ENCODE peak calls at places on chromosomes 3 and 15, in ten cellular contexts. B, X, I, V, L, G, J, A, O and P are unnamed samples.

GRCh38 chr3:55013145-55013544 is 85.3 kb upstream of the LRTM1 start:
- DNase-seq in O (no peak), A (no peak), V (no peak), J (no peak), B (peak), L (no peak), I (no peak), G (no peak), X (no peak), P (no peak)

GRCh38 chr3:14124223-14124614 is 451 bp downstream of the CHCHD4 start:
- DNase-seq in V (peak), L (peak), B (peak), G (peak), A (peak), J (peak), O (no peak), X (no peak), I (peak), P (peak)

GRCh38 chr3:32961189-32961715 is 9.8 kb downstream of the CCR4 start:
- DNase-seq in X (no peak), G (no peak), V (no peak), O (no peak), A (no peak), L (no peak), B (no peak), J (no peak), I (no peak), P (no peak)

GRCh38 chr15:31455499-31455898 is 128.9 kb downstream of the KLF13 start:
- DNase-seq in A (no peak), J (no peak), O (no peak), L (no peak), X (no peak), B (no peak), I (no peak), V (no peak), G (no peak), P (no peak)

GRCh38 chr15:92277776-92278175 is 115.9 kb upstream of the ST8SIA2 start:
- DNase-seq in O (no peak), I (no peak), J (no peak), X (peak), V (peak), B (peak), A (no peak), L (peak), G (no peak), P (no peak)

GRCh38 chr3:99357131-99357530 is 281.3 kb upstream of the COL8A1 start:
- DNase-seq in O (no peak), G (no peak), B (no peak), X (no peak), L (no peak), J (no peak), V (no peak), A (no peak), I (no peak), P (no peak)

GRCh38 chr3:129161860-129162271 is 1.0 kb upstream of the ISY1 start:
- DNase-seq in I (peak), A (no peak), O (peak), L (no peak), V (no peak), X (no peak), J (no peak), G (no peak), B (no peak), P (no peak)

GRCh38 chr15:66220587-66220986 is 33.0 kb downstream of the MEGF11 start:
- DNase-seq in O (no peak), X (no peak), A (no peak), L (no peak), B (no peak), I (no peak), G (no peak), V (no peak), J (no peak), P (no peak)

GRCh38 chr3:107660316-107660976 is 137.7 kb downstream of the BBX start:
- DNase-seq in V (no peak), X (peak), O (no peak), J (no peak), I (no peak), G (no peak), B (peak), A (no peak), L (no peak), P (no peak)

GRCh38 chr15:25136119-25136518 is 181.3 kb downstream of the SNRPN start:
- DNase-seq in G (peak), A (no peak), J (no peak), L (no peak), V (no peak), X (no peak), I (no peak), B (peak), O (no peak), P (no peak)

GRCh38 chr15:73239564-73240208 is 129.1 kb downstream of the HCN4 start:
- DNase-seq in X (no peak), B (no peak), O (no peak), I (no peak), V (no peak), L (no peak), A (no peak), J (no peak), G (peak), P (no peak)

GRCh38 chr3:52052831-52053306 is 3.5 kb downstream of the DUSP7 start:
- DNase-seq in A (peak), J (peak), I (peak), L (peak), B (peak), G (no peak), X (no peak), V (no peak), O (no peak), P (peak)

GRCh38 chr3:51706788-51707731 is at the start of gene GRM2:
- DNase-seq in L (peak), G (peak), V (peak), A (peak), J (peak), I (no peak), B (peak), O (no peak), X (no peak), P (peak)

GRCh38 chr3:172760406-172760805 is 9.9 kb downstream of the ECT2 start:
- DNase-seq in B (peak), O (no peak), X (no peak), L (no peak), I (no peak), A (no peak), J (no peak), V (no peak), G (no peak), P (no peak)

GRCh38 chr3:4994144-4994730 is 15.0 kb downstream of the BHLHE40 start:
- DNase-seq in A (no peak), B (peak), O (no peak), V (no peak), X (peak), I (no peak), J (no peak), L (no peak), G (no peak), P (no peak)

GRCh38 chr3:21747376-21747775 is 3.6 kb downstream of the ZNF385D start:
- DNase-seq in B (peak), O (no peak), G (no peak), V (peak), X (no peak), A (no peak), I (no peak), L (no peak), J (no peak), P (no peak)

DNA sequence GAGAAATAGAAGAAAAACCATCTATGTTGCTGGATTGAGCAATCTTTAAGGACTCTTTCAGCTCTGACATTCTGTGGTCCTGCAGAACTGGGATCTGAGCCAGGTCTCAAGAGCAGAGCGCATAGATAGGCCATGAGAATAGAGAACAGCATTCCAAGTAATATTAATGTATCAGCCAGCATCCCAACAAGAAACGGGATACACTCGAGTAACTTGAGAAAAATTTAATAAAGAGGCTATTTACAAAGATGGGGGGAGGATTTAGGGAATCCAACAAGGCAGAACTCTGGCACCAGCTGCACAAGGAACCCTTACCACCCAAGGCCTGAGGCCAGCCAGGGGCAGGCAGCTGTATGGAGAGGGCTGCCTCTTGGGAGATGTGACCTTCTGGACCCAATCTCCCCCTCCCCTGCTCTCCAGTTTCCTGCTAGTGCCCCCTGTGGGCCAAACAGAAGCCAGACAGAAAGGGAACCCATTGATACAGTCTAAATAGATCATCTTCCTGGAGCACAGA is 8.2 kb downstream of the TMOD2 start:
- DNase-seq in O (no peak), X (no peak), L (peak), I (no peak), V (peak), J (peak), B (peak), A (peak), G (no peak), P (no peak)
- TF ChIP-seq CTCF in O (no peak), X (peak), L (peak), I (peak), V (no peak), J (no peak), B (peak), A (no peak), G (no peak), P (no peak)

GRCh38 chr15:28880680-28881079 is 5.1 kb upstream of the APBA2 start:
- DNase-seq in L (no peak), O (no peak), J (no peak), B (no peak), A (no peak), I (no peak), G (no peak), V (no peak), X (no peak), P (no peak)

GRCh38 chr15:28878209-28878608 is 7.6 kb upstream of the APBA2 start:
- DNase-seq in J (no peak), X (no peak), L (no peak), B (no peak), I (no peak), G (no peak), V (no peak), A (no peak), O (no peak), P (no peak)

GRCh38 chr15:28881600-28881999 is 4.2 kb upstream of the APBA2 start:
- DNase-seq in O (no peak), V (no peak), J (no peak), A (no peak), G (no peak), L (no peak), I (no peak), X (no peak), B (no peak), P (no peak)

GRCh38 chr15:28879551-28879950 is 6.2 kb upstream of the APBA2 start:
- DNase-seq in I (no peak), A (no peak), V (no peak), O (no peak), J (no peak), X (no peak), G (no peak), L (no peak), B (no peak), P (no peak)

DNA sequence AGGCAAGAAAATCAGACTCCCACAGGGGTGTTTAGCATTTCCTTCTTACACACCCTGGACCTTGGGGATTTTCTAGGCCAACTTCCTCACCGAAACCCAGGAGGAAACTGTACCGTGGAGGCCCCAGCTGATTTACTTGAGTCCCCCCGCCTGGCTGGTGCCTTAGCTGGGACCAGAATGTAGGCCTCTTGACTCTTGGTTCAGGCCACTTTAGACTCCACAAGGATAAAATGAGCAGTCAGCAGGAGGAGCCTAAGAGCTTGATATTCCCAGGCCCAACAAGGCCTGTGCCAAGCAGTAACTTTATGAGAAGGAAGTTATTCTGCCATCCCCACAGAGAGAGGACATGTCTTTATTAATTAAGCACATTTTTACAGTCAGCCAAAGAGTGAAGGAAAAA is 4.6 kb upstream of the APBA2 start:
- DNase-seq in X (no peak), O (no peak), J (no peak), L (no peak), A (no peak), B (peak), G (no peak), I (no peak), V (no peak), P (no peak)
- TF ChIP-seq CTCF in X (no peak), O (no peak), J (no peak), L (no peak), A (no peak), B (no peak), G (no peak), I (no peak), V (no peak), P (no peak)

DNA sequence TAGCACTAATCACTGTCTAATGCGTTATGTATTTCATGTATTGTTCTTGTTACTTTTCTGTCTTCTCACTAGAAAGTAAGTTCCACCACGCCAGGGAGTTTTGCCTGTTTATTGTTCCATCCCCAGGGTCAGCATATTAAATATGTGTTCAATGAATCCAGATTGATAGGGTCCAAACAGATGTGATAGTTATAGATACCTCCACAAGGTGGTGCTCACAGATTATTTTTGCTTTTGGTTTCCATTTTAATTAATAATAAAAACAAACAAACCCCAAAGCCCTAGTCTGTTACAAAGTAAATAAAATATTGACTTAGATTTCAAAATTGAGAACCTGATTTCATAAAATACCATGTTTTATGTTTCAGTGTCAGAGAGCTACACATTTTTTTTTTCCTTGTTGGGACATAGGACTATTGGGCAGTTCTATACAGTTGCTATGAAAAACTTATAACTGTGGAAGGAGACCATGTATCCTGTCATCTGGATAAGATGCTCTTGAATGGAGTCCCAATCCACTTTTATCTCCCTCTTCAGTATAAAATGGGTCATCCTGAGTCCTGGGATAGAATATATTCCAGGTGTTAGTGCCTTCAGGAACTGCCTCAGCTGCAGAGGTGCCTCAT is 12.4 kb downstream of the OTOL1 start:
- DNase-seq in L (no peak), J (no peak), G (no peak), B (peak), I (peak), O (no peak), V (no peak), X (no peak), A (no peak), P (no peak)
- TF ChIP-seq CTCF in L (peak), J (no peak), G (peak), B (peak), I (peak), O (no peak), V (peak), X (peak), A (no peak), P (peak)

GRCh38 chr3:80785475-80785874 is 976.0 kb downstream of the GBE1 start:
- DNase-seq in I (no peak), G (no peak), X (no peak), V (no peak), O (no peak), A (no peak), B (no peak), J (no peak), L (no peak), P (no peak)
- TF ChIP-seq CTCF in I (no peak), G (no peak), X (no peak), V (no peak), O (no peak), A (no peak), B (no peak), J (no peak), L (no peak), P (peak)

GRCh38 chr3:127848131-127849129 is 26.1 kb upstream of the MGLL start:
- DNase-seq in X (no peak), I (no peak), J (no peak), L (no peak), V (peak), A (no peak), B (peak), O (no peak), G (no peak), P (no peak)
- TF ChIP-seq CTCF in X (no peak), I (no peak), J (no peak), L (peak), V (no peak), A (no peak), B (peak), O (no peak), G (no peak), P (no peak)

DNA sequence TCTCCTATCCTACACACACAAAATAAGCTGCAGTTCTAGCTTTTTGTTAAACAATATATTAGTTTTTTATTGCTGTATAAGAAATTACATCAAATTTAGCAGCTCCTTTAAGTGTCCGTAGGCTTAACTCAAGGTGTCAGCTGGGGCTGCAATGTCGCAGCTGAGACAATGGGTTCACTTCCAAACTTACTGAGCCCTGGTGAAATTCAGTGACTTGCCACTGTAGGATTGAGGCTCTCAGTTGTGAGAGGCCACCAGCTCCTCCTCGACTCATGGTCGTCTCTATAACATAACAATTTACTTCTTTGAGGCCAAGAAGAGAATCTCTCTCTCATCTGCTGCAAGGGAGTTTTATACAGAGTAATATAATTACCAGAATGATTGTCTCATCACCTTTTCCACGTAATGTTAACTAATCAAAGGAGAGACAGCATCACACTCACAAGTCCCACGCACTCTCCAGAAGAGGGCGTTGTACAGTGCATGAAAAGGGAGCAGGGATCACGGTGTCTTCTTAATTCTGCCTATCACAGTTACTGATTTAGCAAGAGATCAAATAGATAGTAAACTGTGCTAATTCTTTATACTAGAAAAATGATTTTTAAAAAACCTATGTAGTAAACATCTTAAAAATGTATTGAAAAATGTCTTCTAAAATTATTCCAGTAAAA is 735.6 kb upstream of the GBE1 start:
- DNase-seq in L (no peak), O (no peak), I (no peak), J (no peak), A (no peak), B (no peak), X (peak), V (no peak), G (peak), P (no peak)
- TF ChIP-seq CTCF in L (no peak), O (no peak), I (no peak), J (no peak), A (no peak), B (no peak), X (peak), V (no peak), G (no peak), P (peak)